ENCODE peak calls at places on chromosomes 12 and 14, in ten cellular contexts. U is uterus, N is A549, D is gastrocnemius medialis, Y is tibial artery, H is lung, B is stomach, W is IMR-90, S is fibroblast of lung, T is left ventricle myocardium inferior. E is an unnamed sample.

GRCh38 chr12:11746024-11746771 is 96.7 kb downstream of the ETV6 start:
- DNase-seq in U (no peak), N (peak), D (no peak), Y (no peak), H (no peak), B (no peak), W (peak), S (peak), T (no peak), E (no peak)

GRCh38 chr14:91464615-91465205 is 45.4 kb downstream of the PPP4R3A start:
- DNase-seq in U (no peak), N (no peak), D (no peak), Y (no peak), H (no peak), B (no peak), W (no peak), S (no peak), T (no peak), E (no peak)

GRCh38 chr14:22152161-22152870 is 436.7 kb downstream of the DAD1 start:
- DNase-seq in U (no peak), N (no peak), D (no peak), Y (no peak), H (no peak), B (no peak), W (no peak), S (no peak), T (no peak), E (no peak)

GRCh38 chr12:58268080-58268479 is 326.7 kb downstream of the ATP23 start:
- DNase-seq in U (no peak), N (no peak), D (no peak), Y (no peak), H (no peak), B (no peak), W (peak), S (no peak), T (no peak), E (no peak)

GRCh38 chr12:94660436-94660835 is 10.1 kb upstream of the TMCC3 start:
- DNase-seq in U (no peak), N (no peak), D (no peak), Y (no peak), H (no peak), B (no peak), W (no peak), S (no peak), T (no peak), E (no peak)

GRCh38 chr12:117279606-117280005 is 81.8 kb downstream of the NOS1 start:
- DNase-seq in U (no peak), N (no peak), D (no peak), Y (no peak), H (no peak), B (no peak), W (no peak), S (no peak), T (no peak), E (no peak)

GRCh38 chr12:117792471-117792870 is 176.3 kb downstream of the KSR2 start:
- DNase-seq in U (no peak), N (peak), D (peak), Y (no peak), H (no peak), B (no peak), W (no peak), S (no peak), T (no peak), E (no peak)

GRCh38 chr12:116066381-116067230 is 210.9 kb downstream of the MED13L start:
- DNase-seq in U (no peak), N (peak), D (no peak), Y (no peak), H (no peak), B (peak), W (peak), S (peak), T (peak), E (no peak)

GRCh38 chr14:94571950-94572349 is 9.3 kb upstream of the SERPINA5 start:
- DNase-seq in U (no peak), N (no peak), D (no peak), Y (peak), H (no peak), B (no peak), W (peak), S (peak), T (no peak), E (no peak)

GRCh38 chr12:124993568-124994434 is at the start of gene BRI3BP:
- DNase-seq in U (peak), N (peak), D (no peak), Y (no peak), H (peak), B (peak), W (peak), S (peak), T (peak), E (peak)

GRCh38 chr12:88029093-88029665 is at the start of gene C12orf50:
- DNase-seq in U (no peak), N (no peak), D (no peak), Y (no peak), H (no peak), B (no peak), W (no peak), S (no peak), T (no peak), E (no peak)

GRCh38 chr12:19800884-19801283 is 361.6 kb downstream of the AEBP2 start:
- DNase-seq in U (no peak), N (no peak), D (no peak), Y (no peak), H (no peak), B (no peak), W (no peak), S (peak), T (no peak), E (no peak)

GRCh38 chr12:80837342-80837978 is 100.3 kb downstream of the LIN7A start:
- DNase-seq in U (peak), N (peak), D (no peak), Y (no peak), H (no peak), B (no peak), W (peak), S (peak), T (no peak), E (peak)

DNA sequence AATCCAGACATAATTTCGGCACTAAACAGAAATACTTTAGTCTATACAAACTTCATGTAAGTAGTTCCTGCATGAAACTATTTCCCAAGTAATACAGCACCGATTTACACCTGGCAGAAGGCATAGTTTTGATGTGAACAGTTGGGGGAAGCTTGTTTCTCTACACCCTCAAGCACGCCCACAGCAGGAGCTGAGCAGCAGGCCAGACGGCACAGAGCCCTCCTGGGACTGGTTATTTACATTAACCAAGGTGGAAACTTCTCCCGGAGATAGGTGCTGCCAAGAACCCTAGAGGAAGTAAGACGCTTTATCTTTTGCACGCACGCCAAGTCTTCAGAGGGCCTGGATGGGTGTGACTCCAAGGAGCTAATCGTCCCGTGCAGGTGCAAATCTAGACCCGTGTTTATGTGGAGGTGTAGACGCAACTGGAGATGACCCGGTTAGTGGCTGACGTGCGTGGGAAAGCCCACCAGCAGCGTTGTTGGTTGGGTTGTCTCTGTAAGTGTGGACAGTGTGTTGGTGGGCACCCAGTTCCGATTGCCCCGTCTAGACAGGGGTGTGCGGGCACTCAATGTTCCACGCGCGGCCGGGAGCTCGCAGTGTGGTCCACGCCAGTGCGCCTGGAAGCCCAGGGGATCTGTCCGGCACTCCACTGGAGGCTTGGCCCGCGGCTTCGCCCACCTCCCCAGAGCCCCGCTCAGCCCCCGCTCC is 767 bp upstream of the TCP11L2 start:
- DNase-seq in U (no peak), N (peak), D (peak), Y (peak), H (peak), B (peak), W (peak), S (peak), T (peak), E (peak)
- TF ChIP-seq CTCF in U (no peak), N (no peak), D (no peak), Y (no peak), H (no peak), B (no peak), W (no peak), S (no peak), T (no peak), E (no peak)

DNA sequence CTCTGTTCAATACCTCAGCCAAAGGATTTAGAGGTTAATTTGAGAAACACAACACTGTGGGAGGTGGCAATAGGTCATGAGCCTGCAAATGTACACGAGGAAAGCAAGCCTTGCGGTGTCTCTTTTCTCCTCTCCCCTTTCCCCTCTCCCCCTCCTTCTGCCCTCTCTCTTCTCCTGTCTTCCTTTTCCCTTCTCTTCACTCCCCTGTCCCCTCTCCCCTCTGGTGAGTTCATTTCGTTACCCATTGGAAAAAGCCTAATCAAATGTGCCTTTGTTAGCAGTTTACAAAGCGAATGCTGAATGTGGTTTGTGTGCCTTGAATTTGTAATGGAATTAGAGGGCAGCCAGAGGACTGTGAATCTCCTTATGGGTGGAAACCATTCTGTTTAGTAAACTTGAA is 7.1 kb downstream of the CIPC start:
- DNase-seq in U (no peak), N (no peak), D (peak), Y (no peak), H (no peak), B (no peak), W (no peak), S (no peak), T (no peak), E (no peak)
- H3K27ac ChIP-seq in U (no peak), N (no peak), D (peak), Y (peak), H (peak), B (no peak), W (no peak), S (no peak), T (peak), E (peak)

DNA sequence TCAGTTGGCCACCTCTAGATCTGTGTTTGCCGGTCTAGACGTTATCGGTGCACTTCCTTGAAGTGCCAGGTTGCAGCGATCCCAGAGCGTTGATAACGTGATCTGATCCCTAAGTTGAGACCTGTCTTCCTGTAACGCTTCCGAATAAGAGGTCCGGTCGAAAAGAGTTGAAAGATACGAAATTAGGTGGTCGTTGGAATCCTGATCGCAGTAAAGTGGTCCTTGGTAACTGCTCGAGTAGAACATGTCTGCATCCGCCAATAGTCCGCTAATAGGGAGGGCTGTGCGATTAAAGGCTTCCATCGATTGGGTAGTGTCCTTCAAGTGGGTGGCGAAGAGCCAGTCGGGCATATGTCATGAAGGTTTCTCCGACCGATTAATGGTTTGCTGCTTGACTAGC is 2.7 kb downstream of the SRSF5 start:
- DNase-seq in U (no peak), N (no peak), D (no peak), Y (no peak), H (no peak), B (no peak), W (no peak), S (no peak), T (no peak), E (no peak)
- H3K4me3 ChIP-seq in U (no peak), N (no peak), D (no peak), Y (no peak), H (no peak), B (no peak), W (no peak), S (no peak), T (peak), E (no peak)

GRCh38 chr14:59570122-59570521 is 6.5 kb downstream of the CCDC175 start:
- DNase-seq in U (no peak), N (peak), D (no peak), Y (no peak), H (no peak), B (no peak), W (no peak), S (no peak), T (no peak), E (no peak)
- TF ChIP-seq CTCF in U (no peak), N (peak), D (no peak), Y (no peak), H (no peak), B (no peak), W (peak), S (no peak), T (no peak), E (no peak)

GRCh38 chr12:132881853-132882252 is 5.6 kb downstream of the CHFR start:
- DNase-seq in U (no peak), N (no peak), D (no peak), Y (no peak), H (no peak), B (no peak), W (peak), S (peak), T (no peak), E (no peak)

GRCh38 chr12:132886529-132887477 is 602 bp downstream of the CHFR start:
- DNase-seq in U (peak), N (peak), D (no peak), Y (peak), H (peak), B (peak), W (peak), S (no peak), T (no peak), E (no peak)

GRCh38 chr12:132888852-132889251 is 1.4 kb upstream of the CHFR start:
- DNase-seq in U (no peak), N (no peak), D (no peak), Y (no peak), H (no peak), B (no peak), W (no peak), S (no peak), T (no peak), E (no peak)

DNA sequence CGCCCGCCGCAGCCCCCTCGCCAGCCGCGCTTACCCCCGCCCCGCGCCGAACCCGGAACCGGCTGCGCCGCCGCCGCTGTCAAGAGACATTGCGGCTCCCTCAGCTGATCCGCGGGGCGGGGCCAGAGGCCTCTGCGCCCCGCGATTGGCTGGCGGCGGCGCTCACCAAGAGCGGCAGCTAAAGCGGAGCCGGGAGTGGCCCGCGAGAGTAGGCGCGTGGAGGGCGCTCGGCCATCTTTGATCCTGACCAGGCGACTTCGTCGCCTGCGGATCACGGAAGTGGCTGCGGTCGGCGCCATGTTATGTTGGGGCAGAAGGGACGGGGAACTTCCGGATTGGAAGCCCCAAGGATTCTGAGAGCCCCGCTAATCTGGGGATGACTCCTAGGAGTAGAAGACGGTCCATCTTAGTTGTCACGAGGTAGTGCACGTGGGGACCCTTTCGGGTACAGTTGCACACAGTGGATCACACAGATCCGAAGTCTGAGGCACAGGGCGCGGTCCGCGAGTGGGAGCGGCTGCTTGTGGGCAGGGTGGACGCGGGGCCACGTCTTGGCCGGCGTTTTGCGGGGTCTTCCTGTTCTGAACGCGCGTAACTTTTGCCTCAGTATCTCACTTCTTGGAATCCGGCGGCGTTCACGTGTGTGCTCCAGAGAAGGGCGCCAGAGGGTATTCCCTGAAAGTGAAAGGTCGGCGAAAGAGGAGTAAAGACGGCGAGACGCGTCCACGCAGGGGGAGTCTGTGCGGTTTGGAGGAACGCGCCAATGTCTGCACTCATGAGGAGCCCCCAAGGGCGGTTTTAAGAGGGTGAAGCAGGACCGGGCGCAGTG is at the start of gene CHFR:
- DNase-seq in U (peak), N (peak), D (peak), Y (peak), H (peak), B (peak), W (peak), S (peak), T (peak), E (peak)
- H3K27ac ChIP-seq in U (peak), N (peak), D (peak), Y (peak), H (peak), B (peak), W (peak), S (peak), T (peak), E (peak)

DNA sequence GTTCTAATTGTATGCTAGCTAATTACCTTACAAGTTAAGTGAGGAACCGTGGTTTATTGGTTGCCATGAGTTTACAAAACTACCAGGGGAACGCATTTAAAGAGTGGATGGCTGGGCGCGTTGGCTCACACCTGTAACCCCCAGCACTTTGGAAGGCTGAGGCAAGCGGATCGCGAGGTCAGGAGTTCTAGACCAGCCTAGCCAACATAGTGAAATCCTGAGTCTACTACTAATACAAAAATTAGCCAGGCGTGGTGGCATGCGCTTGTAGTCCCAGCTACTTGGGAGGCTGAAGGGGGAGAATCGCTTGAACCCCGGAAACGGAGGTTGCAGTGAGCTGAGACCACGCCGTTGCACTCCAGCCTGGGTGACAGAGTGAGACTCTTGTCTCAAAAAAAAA is 2.2 kb downstream of the EIF5 start:
- DNase-seq in U (no peak), N (no peak), D (no peak), Y (no peak), H (no peak), B (no peak), W (no peak), S (no peak), T (no peak), E (no peak)
- H3K4me3 ChIP-seq in U (no peak), N (peak), D (peak), Y (peak), H (no peak), B (peak), W (no peak), S (peak), T (peak), E (peak)

GRCh38 chr12:49019435-49020317 is 1.1 kb upstream of the PRKAG1 start:
- DNase-seq in U (no peak), N (peak), D (no peak), Y (no peak), H (no peak), B (no peak), W (peak), S (peak), T (no peak), E (peak)
- TF ChIP-seq CTCF in U (no peak), N (peak), D (no peak), Y (no peak), H (no peak), B (no peak), W (peak), S (peak), T (no peak), E (no peak)

DNA sequence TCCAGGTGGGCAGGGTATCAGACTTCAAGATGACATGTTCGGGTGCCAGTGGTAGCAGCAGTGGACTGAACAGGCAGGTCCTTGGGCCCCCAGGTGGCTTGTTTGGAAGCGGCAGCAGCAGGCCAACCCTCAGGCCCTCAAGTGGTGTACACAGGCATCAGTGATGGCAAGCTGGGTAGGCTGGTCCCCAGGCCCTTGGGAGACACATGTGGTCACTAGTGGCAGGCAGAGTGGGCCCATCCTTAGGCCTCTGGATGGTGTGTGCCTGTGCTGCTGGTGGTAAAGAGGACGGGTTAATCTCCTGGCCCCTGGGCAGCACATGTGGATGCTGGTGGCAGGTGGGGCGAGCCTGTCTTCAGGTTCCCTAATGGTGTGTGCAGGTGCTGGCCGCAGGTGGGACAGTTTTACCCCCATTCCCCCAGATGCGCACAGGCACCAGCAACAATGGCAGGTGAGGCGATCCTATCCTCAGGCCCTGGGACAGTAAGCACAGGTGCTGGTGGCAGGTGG is 8.0 kb downstream of the OAS2 start:
- DNase-seq in U (no peak), N (no peak), D (no peak), Y (no peak), H (no peak), B (no peak), W (no peak), S (no peak), T (no peak), E (no peak)
- H3K27ac ChIP-seq in U (no peak), N (no peak), D (no peak), Y (no peak), H (no peak), B (no peak), W (no peak), S (no peak), T (no peak), E (no peak)